ENCODE peak calls at places on chromosomes 7 and 10, in six cellular contexts. O is A549, D is IMR-90, N is PC-3, H is fibroblast of mammary gland, V is GM06990. A is an unnamed sample.

GRCh38 chr7:39238209-39238869 is 260.6 kb downstream of the POU6F2 start:
- DNase-seq in O (no peak), D (no peak), N (no peak), H (no peak), V (no peak), A (no peak)

GRCh38 chr7:149218469-149219420 is 20.7 kb upstream of the ZNF212 start:
- DNase-seq in O (no peak), D (no peak), N (no peak), H (no peak), V (no peak), A (no peak)

GRCh38 chr10:215444-215843 is 80.2 kb downstream of the ZMYND11 start:
- DNase-seq in O (no peak), D (no peak), N (no peak), H (no peak), V (no peak), A (no peak)

GRCh38 chr10:68406111-68406814 is 814 bp downstream of the RUFY2 start:
- DNase-seq in O (peak; percentile 72), D (peak; percentile 58), N (peak; percentile 73), H (peak; percentile 48), V (peak; percentile 77), A (peak; percentile 73)

GRCh38 chr7:28106316-28106957 is 74.2 kb downstream of the JAZF1 start:
- DNase-seq in O (no peak), D (peak; percentile 93), N (no peak), H (peak; percentile 78), V (no peak), A (no peak)

GRCh38 chr7:120089968-120090367 is 183.0 kb upstream of the KCND2 start:
- DNase-seq in O (peak; percentile 45), D (peak; percentile 42), N (peak; percentile 65), H (peak; percentile 42), V (no peak), A (no peak)

GRCh38 chr7:28180364-28181147 is at the start of gene JAZF1:
- DNase-seq in O (peak; percentile 33), D (peak; percentile 63), N (peak; percentile 15), H (peak; percentile 38), V (peak; percentile 15), A (peak; percentile 35)

GRCh38 chr10:79219276-79219957 is 127.9 kb upstream of the PPIF start:
- DNase-seq in O (no peak), D (peak; percentile 52), N (no peak), H (peak; percentile 63), V (no peak), A (no peak)

GRCh38 chr10:65032867-65033769 is 1511.9 kb downstream of the REEP3 start:
- DNase-seq in O (no peak), D (no peak), N (peak; percentile 29), H (no peak), V (no peak), A (no peak)

GRCh38 chr10:14186245-14186644 is 144.5 kb downstream of the FRMD4A start:
- DNase-seq in O (peak; percentile 17), D (peak; percentile 11), N (no peak), H (peak; percentile 11), V (no peak), A (no peak)

GRCh38 chr10:76324283-76324682 is 892.9 kb downstream of the LRMDA start:
- DNase-seq in O (no peak), D (no peak), N (peak; percentile 86), H (no peak), V (no peak), A (no peak)

GRCh38 chr7:106062521-106062931 is 49.6 kb downstream of the SYPL1 start:
- DNase-seq in O (no peak), D (no peak), N (peak; percentile 22), H (no peak), V (no peak), A (no peak)

GRCh38 chr7:27999829-28000228 is 180.8 kb downstream of the JAZF1 start:
- DNase-seq in O (no peak), D (no peak), N (no peak), H (no peak), V (no peak), A (no peak)

GRCh38 chr10:101222247-101222531 is 7.1 kb downstream of the LBX1 start:
- DNase-seq in O (no peak), D (no peak), N (no peak), H (no peak), V (no peak), A (no peak)

GRCh38 chr7:156014201-156014600 is 201.9 kb upstream of the SHH start:
- DNase-seq in O (no peak), D (no peak), N (no peak), H (no peak), V (no peak), A (no peak)

GRCh38 chr10:127937069-127937468 is 30.2 kb downstream of the PTPRE start:
- DNase-seq in O (no peak), D (no peak), N (peak; percentile 16), H (no peak), V (no peak), A (no peak)

GRCh38 chr10:78986419-78986818 is 82.3 kb upstream of the ZMIZ1 start:
- DNase-seq in O (no peak), D (peak; percentile 31), N (no peak), H (no peak), V (no peak), A (no peak)

DNA sequence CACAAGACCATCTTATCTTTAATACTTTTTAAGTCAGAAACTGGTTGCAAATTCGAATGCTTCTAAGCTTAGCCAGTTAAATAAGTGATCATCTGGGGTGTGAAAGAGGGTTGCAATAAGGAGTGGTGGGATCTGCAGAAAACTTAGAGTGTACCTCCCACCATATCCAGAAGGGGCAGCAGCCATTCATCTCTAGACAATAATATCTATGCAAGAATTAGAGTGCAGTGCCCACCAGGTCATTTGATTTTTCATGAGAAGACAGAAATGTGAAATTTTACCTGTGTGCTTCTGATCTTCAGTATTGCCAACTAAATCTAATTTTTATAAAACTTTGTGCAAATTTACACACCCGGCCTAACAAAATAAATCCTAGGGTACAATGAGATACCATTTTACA is 127.2 kb upstream of the SP4 start:
- DNase-seq in O (peak; percentile 2), D (no peak), N (peak; percentile 3), H (no peak), V (no peak), A (no peak)
- TF ChIP-seq CTCF in O (no peak), D (no peak), N (peak; percentile 59), H (no peak), V (peak; percentile 27), A (no peak)

GRCh38 chr10:109127363-109127762 is 795.9 kb downstream of the XPNPEP1 start:
- DNase-seq in O (no peak), D (no peak), N (no peak), H (no peak), V (no peak), A (no peak)

GRCh38 chr10:109126541-109126940 is 796.8 kb downstream of the XPNPEP1 start:
- DNase-seq in O (no peak), D (no peak), N (no peak), H (no peak), V (no peak), A (no peak)

DNA sequence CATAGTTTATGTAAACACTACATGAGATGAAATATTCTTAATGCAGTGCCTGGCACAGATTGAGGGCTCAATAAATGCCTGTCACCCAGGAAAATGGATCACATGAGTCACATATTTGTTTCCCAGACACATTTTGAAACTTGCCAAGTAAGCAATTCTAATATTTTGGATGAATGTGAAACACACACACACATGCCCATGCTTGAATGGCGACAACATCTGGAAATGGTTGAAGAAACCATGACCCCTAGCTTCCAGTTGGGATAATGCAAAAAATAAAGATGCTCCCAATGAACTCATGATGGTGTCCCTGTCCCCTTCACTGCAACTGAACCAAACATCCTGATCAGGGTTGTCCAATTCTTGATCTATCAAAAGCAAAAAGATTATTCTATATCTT is 797.3 kb downstream of the XPNPEP1 start:
- DNase-seq in O (no peak), D (no peak), N (no peak), H (peak; percentile 0), V (no peak), A (no peak)
- TF ChIP-seq CTCF in O (no peak), D (no peak), N (peak; percentile 28), H (no peak), V (no peak), A (no peak)

GRCh38 chr7:117829450-117829849 is 43.8 kb downstream of the CTTNBP2 start:
- DNase-seq in O (no peak), D (no peak), N (no peak), H (no peak), V (no peak), A (no peak)

GRCh38 chr7:117830422-117830954 is 42.8 kb downstream of the CTTNBP2 start:
- DNase-seq in O (no peak), D (no peak), N (no peak), H (no peak), V (no peak), A (no peak)

GRCh38 chr7:117837841-117838240 is 35.4 kb downstream of the CTTNBP2 start:
- DNase-seq in O (no peak), D (no peak), N (peak; percentile 28), H (no peak), V (no peak), A (no peak)

GRCh38 chr7:117839507-117839906 is 33.7 kb downstream of the CTTNBP2 start:
- DNase-seq in O (no peak), D (no peak), N (no peak), H (no peak), V (no peak), A (no peak)

DNA sequence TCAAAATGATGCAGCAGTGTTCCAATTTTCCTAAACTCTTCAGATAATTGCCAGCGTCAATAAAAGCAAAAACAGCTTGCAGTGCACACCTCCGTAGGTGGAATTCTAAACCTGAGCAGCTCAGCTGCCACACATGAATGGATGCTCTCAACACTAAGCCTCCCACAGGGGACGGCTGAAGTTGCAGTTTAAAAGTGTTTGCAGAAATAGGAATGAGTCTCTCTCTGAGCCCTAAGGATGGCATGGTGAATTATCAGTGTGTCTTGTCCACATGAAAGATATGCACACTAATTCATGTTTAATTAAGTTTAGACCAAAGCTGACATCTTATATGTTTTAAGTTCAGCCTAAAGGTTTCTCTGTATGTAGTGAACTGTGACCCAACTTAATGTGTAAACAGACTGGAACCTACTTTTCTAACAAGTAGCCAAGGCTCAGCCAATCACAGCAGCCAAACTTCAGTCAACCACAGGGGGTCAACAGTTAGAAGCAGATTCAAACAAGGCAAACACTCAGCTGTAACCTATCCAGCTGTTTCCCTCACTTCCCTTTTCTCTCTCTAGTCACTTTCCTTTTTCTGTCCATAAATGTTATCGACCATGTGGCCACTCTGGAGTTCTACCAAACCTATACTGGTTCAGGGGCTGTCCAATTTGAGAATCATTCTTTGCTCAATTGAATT is 38.1 kb downstream of the CTTNBP2 start:
- DNase-seq in O (no peak), D (no peak), N (no peak), H (no peak), V (no peak), A (no peak)
- TF ChIP-seq CTCF in O (no peak), D (no peak), N (no peak), H (no peak), V (no peak), A (no peak)

DNA sequence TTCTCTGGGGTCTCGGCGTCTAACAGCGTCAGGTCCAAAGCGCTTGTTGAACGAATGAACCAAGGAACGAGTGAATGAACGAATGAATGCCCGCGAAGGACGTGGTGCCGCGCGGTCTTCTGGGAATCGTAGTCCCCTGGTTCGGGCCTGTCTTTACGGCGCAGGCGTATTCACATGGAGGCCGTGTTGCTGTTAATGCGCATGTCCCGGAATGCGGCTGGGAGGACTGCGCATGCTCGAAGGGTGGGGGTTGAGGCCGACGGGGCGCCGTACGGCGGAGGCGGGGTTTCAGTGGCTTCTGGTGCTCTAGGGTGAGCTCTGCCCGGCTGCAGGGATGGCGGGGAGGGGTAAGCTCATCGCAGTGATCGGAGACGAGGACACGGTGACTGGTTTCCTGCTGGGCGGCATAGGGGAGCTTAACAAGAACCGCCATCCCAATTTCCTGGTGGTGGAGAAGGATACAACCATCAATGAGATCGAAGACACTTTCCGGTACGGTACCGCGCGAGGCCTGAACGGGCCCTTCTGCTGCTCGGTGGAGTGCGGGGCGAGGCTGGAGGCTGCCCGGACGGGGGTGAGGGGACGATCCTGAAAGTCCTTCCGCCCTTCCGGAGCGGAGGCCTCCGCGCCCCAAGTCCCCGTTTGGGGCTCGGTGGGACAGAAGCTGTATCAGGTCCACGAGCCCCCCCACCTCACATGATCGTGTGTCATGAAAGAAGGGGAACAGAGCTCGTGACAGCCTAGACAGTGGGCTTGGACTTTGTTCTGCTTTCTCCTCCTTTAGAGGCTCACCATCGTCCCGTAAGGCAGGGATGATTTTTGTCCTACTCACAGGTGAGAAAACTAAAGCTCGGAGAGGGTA is at the start of gene ATP6V1F:
- DNase-seq in O (peak; percentile 98), D (peak; percentile 96), N (peak; percentile 97), H (peak; percentile 96), V (peak; percentile 99), A (peak; percentile 99)
- TF ChIP-seq CTCF in O (no peak), D (peak; percentile 15), N (no peak), H (no peak), V (peak; percentile 1), A (no peak)